ENCODE peak calls at places on chromosomes 12 and 14, in eight cellular contexts. L, Z, O, H, T, V, Q and R are unnamed samples.

GRCh38 chr12:86379337-86379736 is 123.1 kb upstream of the MGAT4C start:
- DNase-seq in L (no peak), H (no peak), O (no peak), Z (no peak), T (no peak), Q (no peak), V (no peak), R (no peak)

GRCh38 chr12:93838180-93838579 is 161.0 kb downstream of the CRADD start:
- DNase-seq in H (no peak), Z (no peak), T (no peak), L (no peak), O (no peak), Q (no peak), V (no peak), R (no peak)

GRCh38 chr12:123131879-123132402 is 18.9 kb downstream of the PITPNM2 start:
- DNase-seq in V (no peak), Z (no peak), Q (no peak), O (no peak), L (peak; percentile 68), T (no peak), H (no peak), R (peak; percentile 98)

GRCh38 chr14:27015046-27015445 is 417.2 kb upstream of the NOVA1 start:
- DNase-seq in V (no peak), O (no peak), Q (no peak), L (no peak), H (no peak), Z (no peak), T (peak; percentile 2), R (no peak)

GRCh38 chr14:72495668-72496067 is 398.2 kb downstream of the DPF3 start:
- DNase-seq in T (no peak), Z (no peak), O (no peak), L (no peak), Q (no peak), V (no peak), H (no peak), R (no peak)

GRCh38 chr12:3964404-3964803 is 91.2 kb upstream of the PARP11 start:
- DNase-seq in L (no peak), Z (no peak), T (no peak), O (peak; percentile 74), Q (no peak), V (no peak), H (peak; percentile 76), R (no peak)

GRCh38 chr12:95205685-95206084 is 11.6 kb downstream of the FGD6 start:
- DNase-seq in T (peak; percentile 89), V (no peak), L (no peak), O (peak; percentile 45), Q (no peak), Z (no peak), H (no peak), R (no peak)

GRCh38 chr14:51304428-51304827 is 64.4 kb downstream of the TMX1 start:
- DNase-seq in L (no peak), Q (no peak), O (no peak), Z (no peak), T (peak; percentile 86), H (peak; percentile 22), V (no peak), R (no peak)

GRCh38 chr12:79648872-79649271 is 41.9 kb downstream of the PAWR start:
- DNase-seq in Q (no peak), H (no peak), V (no peak), L (no peak), O (no peak), T (no peak), Z (no peak), R (no peak)

GRCh38 chr12:11607313-11608081 is 42.0 kb upstream of the ETV6 start:
- DNase-seq in Q (no peak), L (no peak), T (no peak), V (no peak), O (peak; percentile 32), H (no peak), Z (no peak), R (no peak)

GRCh38 chr14:97156705-97157104 is 359.5 kb downstream of the VRK1 start:
- DNase-seq in H (no peak), Z (no peak), L (no peak), O (no peak), T (no peak), V (no peak), Q (no peak), R (no peak)

GRCh38 chr12:8947737-8948136 is 1.7 kb downstream of the M6PR start:
- DNase-seq in L (peak; percentile 22), H (no peak), Z (no peak), V (no peak), T (no peak), O (no peak), Q (no peak), R (no peak)
- H3K4me3 ChIP-seq in L (peak overlapping the region; percentile 88), H (no peak overlapping the region), Z (peak overlapping the region; percentile 95), V (peak overlapping the region; percentile 19), T (no peak overlapping the region), O (peak overlapping the region; percentile 84), Q (no peak overlapping the region), R (no peak overlapping the region)

GRCh38 chr14:54182419-54183040 is 214.3 kb upstream of the CDKN3 start:
- DNase-seq in O (no peak), H (no peak), V (no peak), Z (no peak), T (peak; percentile 66), Q (no peak), L (no peak), R (no peak)
- H3K4me3 ChIP-seq in O (no peak overlapping the region), H (no peak overlapping the region), V (no peak overlapping the region), Z (no peak overlapping the region), T (no peak overlapping the region), Q (no peak overlapping the region), L (no peak overlapping the region), R (no peak overlapping the region)

GRCh38 chr14:105421723-105422615 is 2.3 kb downstream of the MTA1 start:
- DNase-seq in Z (no peak), V (no peak), L (no peak), O (no peak), Q (no peak), H (peak; percentile 64), T (no peak), R (no peak)
- H3K4me3 ChIP-seq in Z (no peak overlapping the region), V (peak overlapping the region; percentile 86), L (peak overlapping the region; percentile 100), O (peak overlapping the region; percentile 85), Q (no peak overlapping the region), H (no peak overlapping the region), T (peak overlapping the region; percentile 85), R (peak overlapping the region; percentile 87)

GRCh38 chr14:105477659-105478623 is 3.3 kb downstream of the CRIP2 start:
- DNase-seq in O (peak; percentile 22), Q (no peak), Z (no peak), L (no peak), T (no peak), V (peak; percentile 68), H (no peak), R (no peak)
- H3K4me3 ChIP-seq in O (peak overlapping the region; percentile 29), Q (peak overlapping the region; percentile 100), Z (peak overlapping the region; percentile 66), L (no peak overlapping the region), T (peak overlapping the region; percentile 72), V (peak overlapping the region; percentile 86), H (peak overlapping the region; percentile 1), R (no peak overlapping the region)

DNA sequence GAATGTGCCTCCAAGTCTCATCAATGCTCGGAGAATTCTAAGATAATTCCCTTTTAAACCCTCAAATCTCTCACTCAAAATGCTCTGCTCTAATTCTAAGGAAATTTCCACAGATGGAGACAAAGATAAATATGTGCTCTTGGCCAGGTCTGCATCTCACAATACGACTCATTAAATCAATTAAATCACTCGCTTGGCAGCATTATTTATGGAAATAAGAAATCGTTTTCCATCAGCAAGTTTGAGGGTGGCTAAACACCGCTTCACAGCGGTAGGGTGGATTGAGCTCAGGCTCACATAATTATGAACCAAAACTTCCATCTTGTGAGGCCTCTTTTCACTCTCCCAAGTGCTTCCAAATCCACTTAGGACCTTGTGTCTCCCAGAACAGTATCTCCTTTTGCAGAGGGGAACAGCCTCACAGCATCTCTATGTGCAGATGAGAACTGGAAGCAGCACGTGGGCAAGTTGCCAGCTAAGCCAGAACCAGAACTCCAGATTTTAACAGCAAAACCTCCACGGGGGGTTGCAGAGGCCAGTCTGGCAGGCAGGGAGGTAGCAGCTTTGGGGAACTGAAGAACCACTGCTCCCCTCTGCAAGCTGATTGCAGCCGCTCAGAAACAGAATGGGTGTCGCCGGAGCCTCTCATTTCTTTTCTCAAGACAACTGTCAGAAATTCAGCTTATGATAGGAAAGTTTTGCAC is 43.8 kb downstream of the RIMBP2 start:
- DNase-seq in T (no peak), H (no peak), O (no peak), Q (no peak), Z (no peak), V (no peak), L (no peak), R (no peak)
- H3K4me3 ChIP-seq in T (no peak overlapping the region), H (no peak overlapping the region), O (no peak overlapping the region), Q (no peak overlapping the region), Z (no peak overlapping the region), V (no peak overlapping the region), L (no peak overlapping the region), R (no peak overlapping the region)

GRCh38 chr12:47225356-47225755 is 145.6 kb upstream of the AMIGO2 start:
- DNase-seq in V (no peak), Q (no peak), T (no peak), H (no peak), O (no peak), Z (no peak), L (no peak), R (no peak)

GRCh38 chr12:47222592-47222959 is 142.8 kb upstream of the AMIGO2 start:
- DNase-seq in T (no peak), Q (no peak), H (no peak), L (no peak), V (no peak), Z (no peak), O (no peak), R (no peak)

GRCh38 chr12:47224563-47225133 is 144.9 kb upstream of the AMIGO2 start:
- DNase-seq in H (no peak), L (no peak), V (no peak), Q (no peak), Z (no peak), T (no peak), O (no peak), R (no peak)

GRCh38 chr12:47222960-47223847 is 143.4 kb upstream of the AMIGO2 start:
- DNase-seq in H (peak; percentile 59), L (no peak), T (peak; percentile 13), Z (no peak), Q (no peak), V (no peak), O (peak; percentile 50), R (no peak)

DNA sequence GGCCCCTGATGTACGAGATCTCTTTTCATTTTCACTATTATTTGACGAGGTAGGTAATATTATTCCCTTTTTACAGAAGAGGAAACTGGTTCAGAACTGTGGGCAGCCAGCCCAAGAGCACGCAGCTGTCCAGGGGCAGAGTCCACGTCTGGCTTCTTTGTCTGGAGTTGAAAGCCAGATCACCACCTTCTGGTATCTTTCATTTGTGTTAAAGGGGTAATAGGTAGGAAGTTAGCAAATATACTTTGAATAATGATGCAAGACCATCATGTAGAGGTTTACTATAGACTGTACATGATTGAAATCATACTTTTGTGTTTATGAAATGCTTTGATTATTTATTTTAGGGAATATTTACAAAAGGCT is 144.1 kb upstream of the AMIGO2 start:
- DNase-seq in H (no peak), O (no peak), V (no peak), Q (peak; percentile 35), Z (no peak), L (no peak), T (peak; percentile 44), R (no peak)
- H3K4me3 ChIP-seq in H (no peak overlapping the region), O (no peak overlapping the region), V (peak overlapping the region; percentile 25), Q (no peak overlapping the region), Z (no peak overlapping the region), L (peak overlapping the region; percentile 63), T (no peak overlapping the region), R (no peak overlapping the region)